ENCODE peak calls at places on chromosomes 5 and 9, in ten cellular contexts. T is astrocyte of the spinal cord, Z is HCT116, A is uterus, J is foreskin fibroblast, V is BE2C, I is transverse colon, X is endodermal cell, H is fibroblast of lung, E is heart right ventricle. B is an unnamed sample.

GRCh38 chr5:1183424-1184162 is 17.8 kb upstream of the SLC6A19 start:
- DNase-seq in V (no peak), T (no peak), E (no peak), I (no peak), A (no peak), H (no peak), X (no peak), Z (no peak), J (no peak), B (no peak)

GRCh38 chr9:93127395-93127911 is 6.6 kb downstream of the NINJ1 start:
- DNase-seq in A (peak), E (no peak), I (peak), J (no peak), H (peak), T (peak), X (peak), Z (no peak), V (no peak), B (peak)

GRCh38 chr5:28576022-28576421 is 1537.6 kb upstream of the CDH9 start:
- DNase-seq in A (no peak), Z (no peak), T (peak), H (peak), V (no peak), I (no peak), X (no peak), E (no peak), J (no peak), B (peak)

GRCh38 chr5:147037517-147038205 is 159.1 kb upstream of the PPP2R2B start:
- DNase-seq in H (peak), X (no peak), A (no peak), T (peak), E (no peak), Z (peak), I (no peak), V (no peak), J (no peak), B (peak)

GRCh38 chr9:25678147-25678666 is at the start of gene TUSC1:
- DNase-seq in X (peak), J (peak), V (peak), E (peak), H (peak), T (peak), A (peak), I (peak), Z (no peak), B (peak)

GRCh38 chr9:114155967-114156294 is 594 bp downstream of the COL27A1 start:
- DNase-seq in J (no peak), H (no peak), X (peak), T (no peak), Z (no peak), E (no peak), A (no peak), V (no peak), I (no peak), B (no peak)

GRCh38 chr9:134593756-134594375 is 47.7 kb upstream of the COL5A1 start:
- DNase-seq in E (no peak), I (no peak), X (no peak), H (no peak), T (no peak), Z (no peak), J (no peak), A (no peak), V (no peak), B (no peak)

GRCh38 chr5:135598691-135599395 is 20.1 kb upstream of the CXCL14 start:
- DNase-seq in Z (no peak), J (no peak), T (no peak), H (no peak), A (no peak), V (no peak), E (no peak), X (no peak), I (no peak), B (no peak)

GRCh38 chr5:107359033-107359915 is 311.5 kb downstream of the EFNA5 start:
- DNase-seq in A (no peak), I (no peak), T (peak), Z (no peak), X (no peak), J (peak), H (peak), E (no peak), V (no peak), B (peak)

GRCh38 chr9:116468369-116468768 is 218.7 kb upstream of the TRIM32 start:
- DNase-seq in A (no peak), Z (no peak), J (no peak), H (no peak), V (no peak), X (peak), E (no peak), I (no peak), T (no peak), B (no peak)

GRCh38 chr5:6736106-6736505 is 22.9 kb downstream of the TENT4A start:
- DNase-seq in I (no peak), Z (no peak), E (no peak), V (no peak), A (no peak), J (no peak), H (no peak), X (no peak), T (no peak), B (no peak)

GRCh38 chr5:134100283-134101011 is 14.0 kb upstream of the TCF7 start:
- DNase-seq in I (peak), A (no peak), V (peak), E (no peak), X (peak), H (peak), T (peak), J (no peak), Z (no peak), B (peak)

GRCh38 chr5:139637438-139638089 is 10.6 kb upstream of the CXXC5 start:
- DNase-seq in A (peak), Z (no peak), E (peak), J (peak), X (peak), T (peak), I (peak), H (peak), V (peak), B (peak)

GRCh38 chr5:139639619-139640431 is 8.3 kb upstream of the CXXC5 start:
- DNase-seq in A (no peak), H (no peak), Z (no peak), J (no peak), T (no peak), X (peak), E (no peak), I (peak), V (no peak), B (no peak)

GRCh38 chr5:139636975-139637408 is 11.2 kb upstream of the CXXC5 start:
- DNase-seq in A (no peak), T (peak), V (no peak), J (no peak), X (no peak), I (no peak), H (peak), E (no peak), Z (no peak), B (no peak)

GRCh38 chr5:139638736-139639618 is 9.2 kb upstream of the CXXC5 start:
- DNase-seq in J (no peak), T (no peak), X (peak), V (peak), E (no peak), Z (no peak), I (peak), H (no peak), A (no peak), B (no peak)

DNA sequence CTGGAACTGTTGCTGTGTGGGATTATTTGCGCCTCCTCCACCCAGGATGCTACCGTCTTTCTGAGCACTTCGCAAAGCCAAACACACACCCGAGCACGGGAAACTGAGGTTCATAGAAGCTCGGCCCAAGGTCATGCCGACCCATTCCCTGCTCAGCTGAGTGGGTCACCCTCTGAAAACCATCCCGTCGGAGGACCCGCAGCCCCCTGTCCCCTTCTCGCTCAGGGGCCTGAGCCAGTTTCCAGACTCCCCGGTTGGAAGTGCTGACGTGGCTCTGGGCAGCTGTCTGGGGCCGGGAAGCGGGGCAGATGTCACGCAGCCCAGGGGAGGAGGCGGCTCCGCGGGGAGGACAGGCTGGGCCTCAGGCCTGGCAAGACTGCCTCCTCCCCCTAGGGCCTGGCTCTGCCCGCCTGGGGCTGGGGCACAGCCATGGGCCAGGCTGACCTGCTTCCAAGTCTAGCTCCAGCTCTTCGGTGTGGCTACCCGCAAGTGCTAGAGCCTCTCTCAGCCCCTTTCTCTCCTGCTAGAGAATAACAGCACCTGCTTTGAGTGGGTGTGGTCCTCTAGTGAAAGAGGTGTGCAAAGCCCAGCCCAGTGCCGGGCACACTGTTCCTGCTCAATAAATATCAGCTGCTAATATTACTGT is 9.9 kb upstream of the CXXC5 start:
- DNase-seq in V (peak), J (peak), H (peak), X (peak), A (peak), T (peak), Z (no peak), E (peak), I (peak), B (peak)
- H3K4me3 ChIP-seq in V (peak), J (peak), H (peak), X (no peak), A (peak), T (no peak), Z (peak), E (peak), I (peak), B (peak)

GRCh38 chr9:108618906-108619550 is 236.8 kb downstream of the ACTL7B start:
- DNase-seq in E (no peak), J (no peak), V (no peak), I (no peak), X (no peak), A (no peak), H (peak), T (peak), Z (no peak), B (peak)
- TF ChIP-seq CTCF in E (no peak), J (no peak), V (no peak), I (no peak), X (no peak), A (no peak), H (no peak), T (no peak), Z (no peak), B (no peak)

GRCh38 chr5:38650540-38651275 is 94.3 kb upstream of the LIFR start:
- DNase-seq in X (peak), V (no peak), I (no peak), J (peak), H (peak), E (no peak), A (no peak), Z (no peak), T (peak), B (peak)
- H3K4me3 ChIP-seq in X (no peak), V (peak), I (no peak), J (peak), H (no peak), E (no peak), A (no peak), Z (peak), T (peak), B (no peak)

GRCh38 chr5:53397141-53397794 is 83.2 kb upstream of the FST start:
- DNase-seq in X (no peak), T (no peak), J (no peak), H (no peak), V (no peak), I (no peak), E (no peak), A (no peak), Z (no peak), B (no peak)
- TF ChIP-seq CTCF in X (no peak), T (no peak), J (no peak), H (no peak), V (no peak), I (no peak), E (no peak), A (no peak), Z (no peak), B (no peak)

DNA sequence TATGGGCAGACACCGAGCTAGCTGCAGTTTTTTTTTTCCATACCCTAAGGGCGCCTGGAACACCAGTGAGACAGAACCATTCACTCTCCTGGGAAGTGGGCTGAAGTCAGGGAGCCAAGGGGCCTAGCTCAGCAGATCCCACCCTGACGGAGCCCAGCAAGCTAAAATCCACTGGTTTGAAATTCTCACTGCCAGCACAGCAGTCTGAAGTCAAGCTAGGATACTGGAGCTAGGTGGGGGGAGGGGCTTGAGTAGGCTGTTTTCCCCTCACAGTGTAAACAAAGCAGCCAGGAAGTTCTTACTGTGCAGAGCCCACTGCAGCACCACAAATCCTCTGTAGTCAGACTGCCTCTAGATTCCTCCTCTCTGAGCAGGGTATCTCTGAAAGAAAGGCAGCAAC is 151.7 kb upstream of the HCN1 start:
- DNase-seq in T (no peak), E (no peak), J (no peak), X (peak), Z (no peak), I (no peak), A (no peak), H (no peak), V (no peak), B (no peak)
- H3K4me3 ChIP-seq in T (no peak), E (no peak), J (no peak), X (no peak), Z (no peak), I (no peak), A (no peak), H (no peak), V (no peak), B (no peak)

GRCh38 chr9:123365287-123365880 is 9.4 kb downstream of the CRB2 start:
- DNase-seq in J (no peak), X (peak), Z (no peak), V (no peak), H (no peak), I (no peak), A (no peak), T (no peak), E (no peak), B (no peak)
- TF ChIP-seq CTCF in J (no peak), X (peak), Z (peak), V (peak), H (peak), I (peak), A (no peak), T (peak), E (no peak), B (peak)

DNA sequence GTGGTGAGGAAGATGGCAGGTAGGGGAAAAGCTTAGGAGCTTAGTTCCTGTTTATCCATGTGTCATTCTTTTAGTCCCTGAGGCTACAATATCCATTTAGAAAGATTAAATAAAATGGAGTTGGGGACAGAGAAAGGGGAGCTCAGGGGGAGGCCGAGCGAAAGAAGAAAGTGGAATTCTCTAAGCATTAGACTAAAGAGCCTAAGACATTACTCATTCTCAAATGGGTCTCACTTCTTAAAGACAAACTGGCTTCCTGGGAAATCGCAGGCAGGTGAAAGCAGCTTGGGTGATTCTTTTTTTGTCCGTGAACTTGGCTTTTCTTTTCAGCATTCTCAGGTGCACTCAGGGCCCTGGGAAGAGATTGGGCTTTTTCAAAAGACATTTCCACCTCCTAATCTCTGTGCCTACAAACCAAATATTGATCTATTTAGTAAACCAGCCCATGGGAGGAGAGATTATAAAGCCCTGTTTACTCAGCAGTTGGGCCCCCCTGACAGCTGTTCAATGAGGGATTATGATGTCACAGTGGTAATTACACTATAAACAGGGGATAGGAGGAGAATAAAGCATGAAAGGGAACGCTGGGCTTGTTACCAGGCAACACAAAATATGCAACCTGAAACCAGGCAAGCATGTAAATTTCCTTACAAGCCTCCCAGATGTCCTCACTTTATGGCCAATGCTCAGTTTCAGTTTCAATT is 584.0 kb downstream of the ACTL7B start:
- DNase-seq in H (peak), X (peak), A (no peak), Z (no peak), V (no peak), I (peak), T (peak), J (peak), E (no peak), B (peak)
- H3K4me3 ChIP-seq in H (peak), X (no peak), A (no peak), Z (no peak), V (no peak), I (no peak), T (peak), J (peak), E (no peak), B (no peak)

GRCh38 chr5:80276186-80276585 is 20.3 kb upstream of the SERINC5 start:
- DNase-seq in X (no peak), H (no peak), V (no peak), I (no peak), A (no peak), J (no peak), E (no peak), T (no peak), Z (no peak), B (no peak)

GRCh38 chr5:80269991-80270438 is 14.2 kb upstream of the SERINC5 start:
- DNase-seq in A (no peak), I (no peak), V (no peak), E (no peak), H (no peak), X (no peak), Z (no peak), T (no peak), J (no peak), B (no peak)

DNA sequence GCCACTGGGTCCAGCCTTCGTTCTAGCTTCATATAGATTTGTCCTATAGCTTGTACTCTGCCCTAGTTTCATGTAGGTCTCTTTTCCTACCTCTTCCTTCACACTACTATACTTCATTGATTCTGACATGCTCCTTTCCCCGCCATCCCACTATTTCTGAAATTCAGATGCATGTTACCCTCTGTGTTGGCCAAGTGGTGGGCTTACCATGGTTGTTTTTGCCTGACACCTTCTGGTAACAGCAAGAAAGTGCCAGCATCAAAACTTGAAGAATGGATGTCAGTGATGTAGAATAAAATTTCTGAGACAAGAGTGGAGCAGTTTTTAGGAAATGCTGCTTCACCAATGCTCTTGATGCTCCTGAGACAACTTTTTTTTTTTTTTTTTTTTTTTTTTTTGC is 19.5 kb upstream of the SERINC5 start:
- DNase-seq in I (no peak), E (no peak), A (no peak), J (no peak), V (peak), Z (no peak), X (peak), H (peak), T (peak), B (peak)
- TF ChIP-seq CTCF in I (peak), E (peak), A (peak), J (peak), V (peak), Z (peak), X (peak), H (peak), T (peak), B (peak)

GRCh38 chr9:2623046-2623865 is 1.7 kb downstream of the VLDLR start:
- DNase-seq in E (peak), X (peak), A (peak), I (peak), T (peak), V (peak), H (peak), Z (no peak), J (peak), B (peak)
- H3K4me3 ChIP-seq in E (peak), X (peak), A (peak), I (peak), T (peak), V (peak), H (peak), Z (no peak), J (peak), B (peak)

B was measured in fibroblast of the aortic adventitia.